ENCODE peak calls at places on chromosome 5, in ten cellular contexts. V is foreskin melanocyte; M is naive thymus-derived CD8-positive, alpha-beta T cell; I is T1000; S is NCI-H2029 treated with DMSO at 0.1 percent for 48 hours; X is activated T-helper 1 cell treated with anti-CD3 and anti-CD28 coated beads, Interleukin-12 subunit alpha, Interleukin-12 subunit beta, Interleukin-2, Interleukin-4 antibody, amounts not matched to agents 30 ng/mL and 10 ng/mL and 1 ng/mL, durations not matched to agents 14 hours and 24 hours and 36 hours; R is NCI-H748 treated with DMSO at 0.1 percent for 48 hours; H is activated naive CD8-positive, alpha-beta T cell treated with anti-CD3 and anti-CD28 coated beads, Interleukin-2, amount 50 U/mL, for 16 hours; N is uterus; B is nucleus accumbens. Q is an unnamed sample.

GRCh38 chr5:172793577-172794488 is 22.8 kb upstream of the DUSP1 start:
- DNase-seq in V (no peak), M (no peak), I (no peak), S (no peak), X (no peak), R (no peak), H (no peak), N (no peak), B (no peak), Q (peak; percentile 51)

GRCh38 chr5:75907651-75908050 is 175.5 kb upstream of the SV2C start:
- DNase-seq in V (no peak), M (no peak), I (no peak), S (no peak), X (no peak), R (no peak), H (no peak), N (no peak), B (no peak), Q (no peak)

GRCh38 chr5:124822647-124823046 is 76.2 kb upstream of the ZNF608 start:
- DNase-seq in V (no peak), M (no peak), I (no peak), S (no peak), X (no peak), R (no peak), H (no peak), N (no peak), B (no peak), Q (no peak)

GRCh38 chr5:22242532-22242931 is 610.6 kb downstream of the CDH12 start:
- DNase-seq in V (peak; percentile 0), M (no peak), I (no peak), S (no peak), X (no peak), R (no peak), H (no peak), N (no peak), B (no peak), Q (no peak)

GRCh38 chr5:91272858-91273257 is 110.3 kb downstream of the ARRDC3 start:
- DNase-seq in V (no peak), M (no peak), I (no peak), S (peak; percentile 19), X (no peak), R (no peak), H (no peak), N (no peak), B (no peak), Q (peak; percentile 67)

GRCh38 chr5:171306785-171307591 is 2.1 kb upstream of the TLX3 start:
- DNase-seq in V (no peak), M (no peak), I (no peak), S (no peak), X (no peak), R (no peak), H (no peak), N (no peak), B (no peak), Q (no peak)

GRCh38 chr5:139232161-139232724 is 34.1 kb upstream of the SIL1 start:
- DNase-seq in V (no peak), M (no peak), I (no peak), S (no peak), X (no peak), R (no peak), H (no peak), N (no peak), B (no peak), Q (no peak)

GRCh38 chr5:168796840-168797548 is 217.8 kb upstream of the PANK3 start:
- DNase-seq in V (peak; percentile 6), M (no peak), I (no peak), S (no peak), X (no peak), R (no peak), H (no peak), N (no peak), B (peak; percentile 50), Q (no peak)

GRCh38 chr5:42583322-42583721 is 160.1 kb downstream of the GHR start:
- DNase-seq in V (peak; percentile 42), M (no peak), I (no peak), S (peak; percentile 28), X (peak; percentile 4), R (peak; percentile 78), H (no peak), N (peak; percentile 36), B (no peak), Q (peak; percentile 48)

GRCh38 chr5:123937230-123937629 is 425.3 kb downstream of the CSNK1G3 start:
- DNase-seq in V (peak; percentile 28), M (no peak), I (no peak), S (peak; percentile 43), X (no peak), R (peak; percentile 57), H (no peak), N (no peak), B (peak; percentile 9), Q (peak; percentile 28)

GRCh38 chr5:173736374-173736773 is 119.9 kb upstream of the BOD1 start:
- DNase-seq in V (no peak), M (no peak), I (no peak), S (no peak), X (no peak), R (no peak), H (no peak), N (no peak), B (no peak), Q (no peak)

GRCh38 chr5:84494453-84494852 is 109.8 kb upstream of the EDIL3 start:
- DNase-seq in V (peak; percentile 3), M (no peak), I (peak; percentile 25), S (no peak), X (no peak), R (no peak), H (no peak), N (no peak), B (no peak), Q (peak; percentile 81)

GRCh38 chr5:137370511-137371071 is 128.5 kb downstream of the SPOCK1 start:
- DNase-seq in V (peak; percentile 71), M (no peak), I (peak; percentile 26), S (no peak), X (no peak), R (no peak), H (no peak), N (no peak), B (no peak), Q (peak; percentile 57)

Q was measured in RCC 7860.